ENCODE peak calls at places on chromosome 21, in seven cellular contexts. One of them, this sample, is unnamed.

GRCh38 chr21:33904041-33904440 is 11.6 kb downstream of the ATP5PO start:
- DNase-seq in tibial nerve: no peak
- DNase-seq in GM12878: no peak
- DNase-seq in uterus: no peak
- DNase-seq in A549: no peak
- DNase-seq in testis: peak
- DNase-seq in HCT116: no peak
- DNase-seq in this sample: no peak

GRCh38 chr21:37366488-37367300 is at the start of gene DYRK1A:
- DNase-seq in testis: peak
- DNase-seq in HCT116: peak
- DNase-seq in A549: peak
- DNase-seq in GM12878: peak
- DNase-seq in tibial nerve: peak
- DNase-seq in uterus: peak
- DNase-seq in this sample: peak

GRCh38 chr21:40575983-40576382 is 271.0 kb downstream of the DSCAM start:
- DNase-seq in uterus: no peak
- DNase-seq in tibial nerve: no peak
- DNase-seq in HCT116: no peak
- DNase-seq in testis: no peak
- DNase-seq in A549: no peak
- DNase-seq in GM12878: no peak
- DNase-seq in this sample: no peak

GRCh38 chr21:31198575-31198974 is 145.5 kb downstream of the TIAM1 start:
- DNase-seq in tibial nerve: no peak
- DNase-seq in HCT116: peak
- DNase-seq in GM12878: no peak
- DNase-seq in A549: peak
- DNase-seq in uterus: no peak
- DNase-seq in testis: no peak
- DNase-seq in this sample: no peak

GRCh38 chr21:42311816-42312625 is 3.2 kb downstream of the TFF3 start:
- DNase-seq in tibial nerve: no peak
- DNase-seq in GM12878: no peak
- DNase-seq in testis: peak
- DNase-seq in A549: no peak
- DNase-seq in HCT116: no peak
- DNase-seq in uterus: no peak
- DNase-seq in this sample: no peak

GRCh38 chr21:32304998-32305397 is 6.3 kb downstream of the MRAP start:
- DNase-seq in A549: no peak
- DNase-seq in tibial nerve: no peak
- DNase-seq in uterus: no peak
- DNase-seq in GM12878: no peak
- DNase-seq in testis: no peak
- DNase-seq in HCT116: no peak
- DNase-seq in this sample: no peak

GRCh38 chr21:22880573-22880972 is 1882.4 kb downstream of the NCAM2 start:
- DNase-seq in tibial nerve: no peak
- DNase-seq in uterus: no peak
- DNase-seq in A549: no peak
- DNase-seq in testis: no peak
- DNase-seq in HCT116: no peak
- DNase-seq in GM12878: no peak
- DNase-seq in this sample: no peak

GRCh38 chr21:43195131-43196021 is 26.6 kb downstream of the CRYAA start:
- DNase-seq in uterus: peak
- DNase-seq in tibial nerve: peak
- DNase-seq in HCT116: no peak
- DNase-seq in GM12878: no peak
- DNase-seq in testis: peak
- DNase-seq in A549: no peak
- DNase-seq in this sample: no peak

GRCh38 chr21:37808261-37808660 is 108.0 kb downstream of the KCNJ6 start:
- DNase-seq in GM12878: no peak
- DNase-seq in tibial nerve: no peak
- DNase-seq in testis: no peak
- DNase-seq in HCT116: no peak
- DNase-seq in uterus: no peak
- DNase-seq in A549: no peak
- DNase-seq in this sample: no peak

GRCh38 chr21:38229260-38229877 is 27.4 kb upstream of the KCNJ15 start:
- DNase-seq in A549: peak
- DNase-seq in GM12878: no peak
- DNase-seq in HCT116: no peak
- DNase-seq in uterus: no peak
- DNase-seq in tibial nerve: no peak
- DNase-seq in testis: no peak
- DNase-seq in this sample: no peak

GRCh38 chr21:40717008-40717407 is 129.9 kb downstream of the DSCAM start:
- DNase-seq in testis: no peak
- DNase-seq in HCT116: no peak
- DNase-seq in GM12878: no peak
- DNase-seq in tibial nerve: no peak
- DNase-seq in uterus: no peak
- DNase-seq in A549: no peak
- DNase-seq in this sample: no peak

GRCh38 chr21:44910229-44911065 is 10.3 kb downstream of the ITGB2 start:
- DNase-seq in uterus: no peak
- DNase-seq in GM12878: no peak
- DNase-seq in HCT116: no peak
- DNase-seq in testis: no peak
- DNase-seq in A549: no peak
- DNase-seq in tibial nerve: no peak
- DNase-seq in this sample: peak
- TF ChIP-seq CTCF in uterus: no peak
- TF ChIP-seq CTCF in GM12878: no peak
- TF ChIP-seq CTCF in HCT116: no peak
- TF ChIP-seq CTCF in testis: no peak
- TF ChIP-seq CTCF in A549: no peak
- TF ChIP-seq CTCF in tibial nerve: no peak
- TF ChIP-seq CTCF in this sample: no peak

GRCh38 chr21:39349211-39350093 is 564 bp upstream of the HMGN1 start:
- DNase-seq in A549: peak
- DNase-seq in HCT116: peak
- DNase-seq in testis: peak
- DNase-seq in uterus: peak
- DNase-seq in GM12878: peak
- DNase-seq in tibial nerve: peak
- DNase-seq in this sample: peak
- TF ChIP-seq POLR2A in A549: peak
- TF ChIP-seq POLR2A in HCT116: no peak
- TF ChIP-seq POLR2A in testis: no peak
- TF ChIP-seq POLR2A in uterus: no peak
- TF ChIP-seq POLR2A in GM12878: peak
- TF ChIP-seq POLR2A in tibial nerve: no peak
- TF ChIP-seq POLR2A in this sample: no peak

DNA sequence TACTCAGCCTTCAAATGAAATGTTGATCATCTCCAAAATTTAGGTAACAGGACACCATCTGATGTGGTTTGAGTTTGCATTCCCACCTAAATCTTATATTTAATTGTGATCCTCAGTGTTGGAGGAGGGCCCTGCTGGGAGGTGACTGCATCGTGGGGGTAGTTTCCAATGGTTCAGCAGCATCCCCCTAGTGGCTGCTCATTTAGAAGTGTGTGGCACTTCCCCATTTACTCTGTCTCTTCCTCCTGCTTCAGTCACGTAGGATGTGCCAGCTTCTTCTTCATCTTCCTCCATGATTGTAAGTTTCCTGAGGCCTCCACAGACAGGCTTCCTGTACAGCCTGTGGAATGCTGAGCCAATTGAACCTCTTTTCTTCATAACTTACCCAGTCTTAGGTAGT is 731.2 kb downstream of the USP25 start:
- DNase-seq in GM12878: no peak
- DNase-seq in HCT116: no peak
- DNase-seq in testis: no peak
- DNase-seq in uterus: no peak
- DNase-seq in tibial nerve: no peak
- DNase-seq in A549: no peak
- DNase-seq in this sample: no peak
- TF ChIP-seq CTCF in GM12878: no peak
- TF ChIP-seq CTCF in HCT116: no peak
- TF ChIP-seq CTCF in testis: no peak
- TF ChIP-seq CTCF in uterus: no peak
- TF ChIP-seq CTCF in tibial nerve: no peak
- TF ChIP-seq CTCF in A549: no peak
- TF ChIP-seq CTCF in this sample: no peak

DNA sequence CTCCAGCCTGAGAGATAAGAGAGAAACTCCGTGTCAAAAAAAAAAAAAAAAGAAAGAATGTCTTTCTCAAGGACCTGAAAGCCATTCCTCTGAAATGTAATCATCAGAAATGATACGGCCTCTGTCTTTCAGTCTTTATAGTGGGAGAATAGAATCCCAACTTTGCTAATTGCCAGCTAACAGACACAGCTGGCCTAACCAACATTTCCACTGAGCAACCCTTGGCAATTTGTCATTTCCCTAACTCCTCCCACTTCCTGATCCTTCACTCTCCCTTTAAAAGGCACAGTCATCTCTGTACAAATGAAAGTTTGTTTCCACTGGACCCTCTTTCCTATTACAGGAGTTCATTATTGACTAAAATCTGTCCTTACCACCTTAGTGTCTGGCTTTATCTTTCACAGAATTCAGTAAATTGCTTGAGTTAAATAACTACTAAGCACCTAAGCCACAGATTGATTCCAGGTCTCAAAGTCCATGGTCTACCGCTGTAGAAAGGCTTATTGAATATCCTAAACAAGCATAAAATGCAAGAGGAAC is 4.3 kb upstream of the CBR1 start:
- DNase-seq in tibial nerve: no peak
- DNase-seq in HCT116: no peak
- DNase-seq in uterus: no peak
- DNase-seq in GM12878: no peak
- DNase-seq in testis: no peak
- DNase-seq in A549: no peak
- DNase-seq in this sample: no peak
- TF ChIP-seq POLR2A in tibial nerve: no peak
- TF ChIP-seq POLR2A in HCT116: no peak
- TF ChIP-seq POLR2A in uterus: no peak
- TF ChIP-seq POLR2A in GM12878: no peak
- TF ChIP-seq POLR2A in testis: no peak
- TF ChIP-seq POLR2A in A549: no peak
- TF ChIP-seq POLR2A in this sample: no peak

This sample was measured in thyroid gland.